ENCODE peak calls at places on chromosome 18, in four cellular contexts. One of them, this sample, is unnamed. For H3K4me1, the result is how much of the 10 kb centered on the place peaks cover.

GRCh38 chr18:79487198-79488165 is 91.8 kb downstream of the NFATC1 start:
- DNase-seq in OCI-LY7: no peak
- DNase-seq in right cardiac atrium: no peak
- DNase-seq in SK-N-SH: no peak
- DNase-seq in this sample: no peak

GRCh38 chr18:49055787-49056186 is 105.0 kb upstream of the SMAD7 start:
- DNase-seq in right cardiac atrium: peak
- DNase-seq in OCI-LY7: peak
- DNase-seq in SK-N-SH: no peak
- DNase-seq in this sample: peak

GRCh38 chr18:26394047-26394654 is 154.2 kb downstream of the KCTD1 start:
- DNase-seq in right cardiac atrium: no peak
- DNase-seq in SK-N-SH: no peak
- DNase-seq in OCI-LY7: no peak
- DNase-seq in this sample: no peak

GRCh38 chr18:45316127-45316526 is 299.1 kb upstream of the SLC14A2 start:
- DNase-seq in right cardiac atrium: no peak
- DNase-seq in OCI-LY7: no peak
- DNase-seq in SK-N-SH: no peak
- DNase-seq in this sample: no peak

GRCh38 chr18:22547807-22548561 is 130.3 kb upstream of the CTAGE1 start:
- DNase-seq in right cardiac atrium: peak
- DNase-seq in SK-N-SH: no peak
- DNase-seq in OCI-LY7: no peak
- DNase-seq in this sample: no peak

GRCh38 chr18:26863122-26863879 is 2.2 kb downstream of the AQP4 start:
- DNase-seq in OCI-LY7: no peak
- DNase-seq in right cardiac atrium: peak
- DNase-seq in SK-N-SH: peak
- DNase-seq in this sample: no peak

GRCh38 chr18:27005589-27005988 is 140.1 kb upstream of the AQP4 start:
- DNase-seq in OCI-LY7: peak
- DNase-seq in SK-N-SH: peak
- DNase-seq in right cardiac atrium: no peak
- DNase-seq in this sample: no peak

GRCh38 chr18:31015715-31016459 is 26.7 kb downstream of the DSC3 start:
- DNase-seq in SK-N-SH: no peak
- DNase-seq in OCI-LY7: no peak
- DNase-seq in right cardiac atrium: no peak
- DNase-seq in this sample: no peak

GRCh38 chr18:79924814-79925655 is 26.4 kb downstream of the SLC66A2 start:
- DNase-seq in OCI-LY7: no peak
- DNase-seq in SK-N-SH: no peak
- DNase-seq in right cardiac atrium: peak
- DNase-seq in this sample: no peak

GRCh38 chr18:62165583-62165982 is 21.3 kb downstream of the PIGN start:
- DNase-seq in SK-N-SH: no peak
- DNase-seq in OCI-LY7: no peak
- DNase-seq in right cardiac atrium: no peak
- DNase-seq in this sample: no peak

GRCh38 chr18:26908906-26909305 is 43.4 kb upstream of the AQP4 start:
- DNase-seq in SK-N-SH: no peak
- DNase-seq in OCI-LY7: no peak
- DNase-seq in right cardiac atrium: no peak
- DNase-seq in this sample: no peak

GRCh38 chr18:43692291-43692690 is 415.0 kb upstream of the SYT4 start:
- DNase-seq in right cardiac atrium: no peak
- DNase-seq in OCI-LY7: no peak
- DNase-seq in SK-N-SH: no peak
- DNase-seq in this sample: no peak

GRCh38 chr18:55509631-55510372 is 78.2 kb downstream of the TCF4 start:
- DNase-seq in OCI-LY7: peak
- DNase-seq in right cardiac atrium: no peak
- DNase-seq in SK-N-SH: no peak
- DNase-seq in this sample: no peak

GRCh38 chr18:44723973-44724778 is 43.5 kb downstream of the SETBP1 start:
- DNase-seq in SK-N-SH: no peak
- DNase-seq in right cardiac atrium: no peak
- DNase-seq in OCI-LY7: no peak
- DNase-seq in this sample: peak

GRCh38 chr18:35460719-35461118 is 37.0 kb downstream of the INO80C start:
- DNase-seq in OCI-LY7: no peak
- DNase-seq in right cardiac atrium: no peak
- DNase-seq in SK-N-SH: no peak
- DNase-seq in this sample: no peak

GRCh38 chr18:75977069-75977468 is 518.0 kb downstream of the ZNF516 start:
- DNase-seq in SK-N-SH: no peak
- DNase-seq in OCI-LY7: no peak
- DNase-seq in right cardiac atrium: no peak
- DNase-seq in this sample: no peak

GRCh38 chr18:39414009-39414700 is 1848.6 kb upstream of the CELF4 start:
- DNase-seq in OCI-LY7: no peak
- DNase-seq in SK-N-SH: no peak
- DNase-seq in right cardiac atrium: no peak
- DNase-seq in this sample: peak

GRCh38 chr18:39871976-39872375 is 2083.1 kb upstream of the PIK3C3 start:
- DNase-seq in OCI-LY7: no peak
- DNase-seq in right cardiac atrium: no peak
- DNase-seq in SK-N-SH: no peak
- DNase-seq in this sample: no peak

GRCh38 chr18:54983041-54983686 is 23.9 kb upstream of the CCDC68 start:
- DNase-seq in SK-N-SH: peak
- DNase-seq in right cardiac atrium: no peak
- DNase-seq in OCI-LY7: peak
- DNase-seq in this sample: peak

GRCh38 chr18:21383031-21383430 is 141.0 kb downstream of the GREB1L start:
- DNase-seq in SK-N-SH: no peak
- DNase-seq in OCI-LY7: no peak
- DNase-seq in right cardiac atrium: no peak
- DNase-seq in this sample: no peak

GRCh38 chr18:49935215-49935614 is 121.9 kb upstream of the ACAA2 start:
- DNase-seq in SK-N-SH: no peak
- DNase-seq in OCI-LY7: no peak
- DNase-seq in right cardiac atrium: no peak
- DNase-seq in this sample: no peak

GRCh38 chr18:11872479-11873136 is 21.4 kb downstream of the CHMP1B start:
- DNase-seq in OCI-LY7: peak
- DNase-seq in SK-N-SH: no peak
- DNase-seq in right cardiac atrium: no peak
- DNase-seq in this sample: peak

GRCh38 chr18:57446322-57446721 is 11.1 kb downstream of the ONECUT2 start:
- DNase-seq in OCI-LY7: peak
- DNase-seq in SK-N-SH: no peak
- DNase-seq in right cardiac atrium: no peak
- DNase-seq in this sample: no peak

GRCh38 chr18:46411862-46412690 is 244.9 kb downstream of the LOXHD1 start:
- DNase-seq in right cardiac atrium: peak
- DNase-seq in OCI-LY7: no peak
- DNase-seq in SK-N-SH: peak
- DNase-seq in this sample: no peak

GRCh38 chr18:22185298-22185697 is 15.9 kb downstream of the GATA6 start:
- DNase-seq in OCI-LY7: no peak
- DNase-seq in right cardiac atrium: peak
- DNase-seq in SK-N-SH: no peak
- DNase-seq in this sample: no peak

GRCh38 chr18:59690216-59691045 is 6.8 kb downstream of the CCBE1 start:
- DNase-seq in right cardiac atrium: no peak
- DNase-seq in OCI-LY7: no peak
- DNase-seq in SK-N-SH: no peak
- DNase-seq in this sample: no peak

GRCh38 chr18:55090566-55091187 is 131.4 kb upstream of the CCDC68 start:
- DNase-seq in SK-N-SH: no peak
- DNase-seq in OCI-LY7: no peak
- DNase-seq in right cardiac atrium: no peak
- DNase-seq in this sample: no peak

GRCh38 chr18:10239138-10239537 is 215.3 kb upstream of the APCDD1 start:
- DNase-seq in SK-N-SH: no peak
- DNase-seq in right cardiac atrium: peak
- DNase-seq in OCI-LY7: no peak
- DNase-seq in this sample: no peak

GRCh38 chr18:25284861-25285574 is 66.9 kb downstream of the ZNF521 start:
- DNase-seq in OCI-LY7: no peak
- DNase-seq in SK-N-SH: no peak
- DNase-seq in right cardiac atrium: peak
- DNase-seq in this sample: no peak

GRCh38 chr18:25282922-25283703 is 68.9 kb downstream of the ZNF521 start:
- DNase-seq in SK-N-SH: no peak
- DNase-seq in right cardiac atrium: no peak
- DNase-seq in OCI-LY7: no peak
- DNase-seq in this sample: no peak

GRCh38 chr18:25284278-25284677 is 67.7 kb downstream of the ZNF521 start:
- DNase-seq in OCI-LY7: no peak
- DNase-seq in right cardiac atrium: no peak
- DNase-seq in SK-N-SH: no peak
- DNase-seq in this sample: no peak

GRCh38 chr18:25282282-25282681 is 69.7 kb downstream of the ZNF521 start:
- DNase-seq in OCI-LY7: no peak
- DNase-seq in SK-N-SH: no peak
- DNase-seq in right cardiac atrium: no peak
- DNase-seq in this sample: no peak

GRCh38 chr18:25283769-25284168 is 68.2 kb downstream of the ZNF521 start:
- DNase-seq in OCI-LY7: no peak
- DNase-seq in SK-N-SH: no peak
- DNase-seq in right cardiac atrium: no peak
- DNase-seq in this sample: no peak
- H3K4me1 ChIP-seq in OCI-LY7: under half
- H3K4me1 ChIP-seq in SK-N-SH: under half
- H3K4me1 ChIP-seq in right cardiac atrium: under half
- H3K4me1 ChIP-seq in this sample: under half

DNA sequence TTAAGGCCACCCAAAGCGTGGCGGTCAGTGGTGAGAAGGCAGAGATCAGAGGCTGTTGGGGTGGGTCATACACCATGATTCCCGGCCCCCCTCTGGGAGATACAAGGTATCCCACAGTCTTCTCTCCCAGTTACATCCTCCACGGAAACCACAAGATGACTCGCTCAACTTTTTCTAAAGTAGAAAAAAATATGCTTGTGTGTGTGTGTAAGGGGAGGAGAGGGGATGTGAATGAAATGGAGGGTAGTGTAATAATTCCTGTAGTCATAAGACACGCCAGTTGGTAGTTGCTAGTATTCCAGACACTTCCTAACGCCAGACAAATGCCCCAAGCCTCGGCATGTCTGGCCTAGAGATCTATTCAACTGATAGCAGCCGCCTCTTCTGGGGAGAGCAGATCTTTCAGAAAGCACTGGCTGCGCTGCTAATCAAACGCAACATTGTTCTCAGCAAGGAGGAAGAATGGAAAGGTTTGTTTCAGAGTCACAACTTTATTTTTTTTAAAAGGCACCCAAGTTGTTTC is 143.5 kb downstream of the TGIF1 start:
- DNase-seq in SK-N-SH: peak
- DNase-seq in OCI-LY7: no peak
- DNase-seq in right cardiac atrium: no peak
- DNase-seq in this sample: no peak
- H3K4me1 ChIP-seq in SK-N-SH: under half
- H3K4me1 ChIP-seq in OCI-LY7: half or more
- H3K4me1 ChIP-seq in right cardiac atrium: under half
- H3K4me1 ChIP-seq in this sample: half or more

GRCh38 chr18:2968559-2968958 is 44.4 kb downstream of the LPIN2 start:
- DNase-seq in SK-N-SH: no peak
- DNase-seq in OCI-LY7: no peak
- DNase-seq in right cardiac atrium: no peak
- DNase-seq in this sample: no peak
- H3K4me1 ChIP-seq in SK-N-SH: under half
- H3K4me1 ChIP-seq in OCI-LY7: under half
- H3K4me1 ChIP-seq in right cardiac atrium: under half
- H3K4me1 ChIP-seq in this sample: half or more

GRCh38 chr18:13099113-13099512 is 108.0 kb downstream of the CEP192 start:
- DNase-seq in right cardiac atrium: no peak
- DNase-seq in SK-N-SH: no peak
- DNase-seq in OCI-LY7: no peak
- DNase-seq in this sample: no peak
- H3K4me1 ChIP-seq in right cardiac atrium: under half
- H3K4me1 ChIP-seq in SK-N-SH: under half
- H3K4me1 ChIP-seq in OCI-LY7: under half
- H3K4me1 ChIP-seq in this sample: under half

GRCh38 chr18:63773616-63774015 is 1.6 kb upstream of the SERPINB7 start:
- DNase-seq in OCI-LY7: no peak
- DNase-seq in SK-N-SH: no peak
- DNase-seq in right cardiac atrium: no peak
- DNase-seq in this sample: no peak
- H3K4me1 ChIP-seq in OCI-LY7: under half
- H3K4me1 ChIP-seq in SK-N-SH: under half
- H3K4me1 ChIP-seq in right cardiac atrium: under half
- H3K4me1 ChIP-seq in this sample: under half

DNA sequence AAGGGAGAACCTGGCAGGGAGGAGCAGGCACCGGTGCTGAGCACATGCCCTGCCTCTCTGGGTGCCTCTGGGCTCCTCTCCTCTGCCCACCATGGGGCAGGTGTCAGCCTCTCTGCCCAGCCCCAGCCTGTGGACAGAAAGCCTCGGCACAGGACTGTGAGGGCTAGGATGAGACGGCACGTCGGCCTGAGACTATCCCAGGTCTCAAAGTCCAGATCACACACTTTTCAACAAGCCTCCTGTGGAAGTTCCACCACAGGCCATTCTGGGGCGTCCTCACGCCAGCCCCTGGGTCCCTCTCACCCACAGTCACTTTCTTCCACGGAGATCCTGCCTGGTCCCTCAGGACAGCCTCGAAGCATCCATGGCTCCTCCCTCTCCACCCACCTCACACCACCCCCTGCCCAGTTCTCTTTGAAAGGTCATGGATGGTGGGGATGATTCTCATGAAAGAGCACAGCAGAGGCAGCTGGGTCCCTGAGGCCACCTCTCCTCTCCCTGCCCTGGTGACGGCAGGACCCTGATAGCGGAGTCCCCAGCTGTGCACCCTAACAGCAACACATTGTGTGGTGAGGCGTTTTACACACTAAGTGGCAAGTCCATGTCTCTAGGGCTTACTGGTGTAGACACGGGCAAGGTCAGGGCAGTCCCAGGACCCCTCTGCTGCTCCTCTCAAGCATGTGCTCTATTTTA is 569.4 kb upstream of the SALL3 start:
- DNase-seq in SK-N-SH: no peak
- DNase-seq in right cardiac atrium: no peak
- DNase-seq in OCI-LY7: no peak
- DNase-seq in this sample: no peak
- H3K4me1 ChIP-seq in SK-N-SH: under half
- H3K4me1 ChIP-seq in right cardiac atrium: under half
- H3K4me1 ChIP-seq in OCI-LY7: under half
- H3K4me1 ChIP-seq in this sample: under half

DNA sequence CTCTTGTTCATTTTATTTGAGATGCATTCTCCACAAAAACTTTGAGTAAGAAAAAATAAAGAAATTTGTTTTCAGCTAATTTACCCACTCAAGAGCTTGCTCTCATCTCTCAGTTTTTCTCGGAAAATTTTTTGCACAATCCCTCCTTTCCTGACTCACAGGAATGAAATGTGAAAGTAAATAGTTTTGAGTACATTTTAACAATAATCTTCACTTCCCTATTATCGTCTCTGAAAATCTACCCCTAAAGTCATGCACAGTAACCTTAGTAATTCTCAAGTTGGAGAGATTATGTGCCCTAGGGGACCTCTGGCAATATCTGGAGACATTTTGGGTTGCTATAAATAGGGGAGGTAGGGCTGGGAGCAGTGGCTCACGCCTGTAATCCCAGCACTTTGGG is 2.6 kb downstream of the CYB5A start:
- DNase-seq in OCI-LY7: no peak
- DNase-seq in right cardiac atrium: no peak
- DNase-seq in SK-N-SH: no peak
- DNase-seq in this sample: no peak
- H3K4me1 ChIP-seq in OCI-LY7: under half
- H3K4me1 ChIP-seq in right cardiac atrium: under half
- H3K4me1 ChIP-seq in SK-N-SH: under half
- H3K4me1 ChIP-seq in this sample: under half